ENCODE peak calls at places on chromosomes 11 and 22, in nine cellular contexts. A is tibial artery, T is cardiac fibroblast, X is AG10803, V is lower leg skin, N is tibial nerve, O is GM12865, D is fibroblast of mammary gland, K is fibroblast of villous mesenchyme. F is an unnamed sample.

GRCh38 chr11:86569109-86569508 is 103.3 kb downstream of the ME3 start:
- DNase-seq in O (no peak), T (no peak), N (no peak), K (no peak), X (no peak), A (no peak), D (no peak), V (no peak), F (no peak)

GRCh38 chr22:43186272-43187170 is at the start of gene TTLL12:
- DNase-seq in T (peak), N (no peak), V (no peak), X (peak), K (peak), A (peak), O (peak), D (no peak), F (no peak)

GRCh38 chr22:39150848-39151215 is 1.6 kb downstream of the CBX7 start:
- DNase-seq in V (no peak), T (no peak), D (no peak), X (no peak), K (no peak), N (peak), O (no peak), A (peak), F (no peak)

GRCh38 chr11:15605094-15605493 is 490.4 kb downstream of the INSC start:
- DNase-seq in A (no peak), D (no peak), X (no peak), V (no peak), K (no peak), T (no peak), N (no peak), O (no peak), F (no peak)

GRCh38 chr22:40116496-40117200 is 61.1 kb upstream of the TNRC6B start:
- DNase-seq in T (no peak), D (no peak), X (no peak), N (no peak), V (no peak), K (no peak), O (no peak), A (no peak), F (no peak)

GRCh38 chr11:129248618-129249017 is 56.5 kb upstream of the ARHGAP32 start:
- DNase-seq in N (no peak), X (peak), O (no peak), K (peak), V (no peak), A (no peak), D (peak), T (peak), F (no peak)

GRCh38 chr22:28801845-28802594 is 1.7 kb upstream of the XBP1 start:
- DNase-seq in X (peak), N (no peak), A (peak), K (peak), O (peak), D (peak), V (no peak), T (no peak), F (no peak)

GRCh38 chr11:78074756-78075155 is 4.9 kb downstream of the NDUFC2 start:
- DNase-seq in X (no peak), N (no peak), V (no peak), K (no peak), O (no peak), T (no peak), D (no peak), A (no peak), F (no peak)

GRCh38 chr22:41940853-41941765 is 5.8 kb downstream of the CENPM start:
- DNase-seq in A (peak), X (peak), T (peak), O (peak), D (peak), V (peak), N (peak), K (peak), F (peak)

GRCh38 chr11:12280199-12280837 is 97.1 kb upstream of the PARVA start:
- DNase-seq in N (no peak), K (no peak), T (no peak), O (no peak), D (no peak), A (no peak), X (no peak), V (no peak), F (no peak)

GRCh38 chr11:94853836-94854235 is 85.7 kb downstream of the AMOTL1 start:
- DNase-seq in V (no peak), X (no peak), T (no peak), N (no peak), D (no peak), A (no peak), K (no peak), O (no peak), F (no peak)

GRCh38 chr22:39244496-39245129 is at the start of gene PDGFB:
- DNase-seq in O (no peak), X (no peak), A (peak), D (no peak), V (no peak), T (peak), N (no peak), K (peak), F (no peak)

GRCh38 chr11:44962464-44962863 is 11.8 kb upstream of the TP53I11 start:
- DNase-seq in V (no peak), K (no peak), O (no peak), T (no peak), X (no peak), N (no peak), A (no peak), D (no peak), F (no peak)

GRCh38 chr11:44958165-44958564 is 7.5 kb upstream of the TP53I11 start:
- DNase-seq in O (no peak), K (no peak), N (no peak), T (no peak), D (no peak), A (no peak), V (no peak), X (no peak), F (no peak)

GRCh38 chr11:44959064-44959463 is 8.4 kb upstream of the TP53I11 start:
- DNase-seq in O (no peak), D (no peak), A (no peak), N (no peak), X (no peak), T (no peak), V (no peak), K (no peak), F (no peak)

GRCh38 chr11:44961894-44962293 is 11.2 kb upstream of the TP53I11 start:
- DNase-seq in T (no peak), V (no peak), N (no peak), X (no peak), A (no peak), K (no peak), O (no peak), D (no peak), F (no peak)

DNA sequence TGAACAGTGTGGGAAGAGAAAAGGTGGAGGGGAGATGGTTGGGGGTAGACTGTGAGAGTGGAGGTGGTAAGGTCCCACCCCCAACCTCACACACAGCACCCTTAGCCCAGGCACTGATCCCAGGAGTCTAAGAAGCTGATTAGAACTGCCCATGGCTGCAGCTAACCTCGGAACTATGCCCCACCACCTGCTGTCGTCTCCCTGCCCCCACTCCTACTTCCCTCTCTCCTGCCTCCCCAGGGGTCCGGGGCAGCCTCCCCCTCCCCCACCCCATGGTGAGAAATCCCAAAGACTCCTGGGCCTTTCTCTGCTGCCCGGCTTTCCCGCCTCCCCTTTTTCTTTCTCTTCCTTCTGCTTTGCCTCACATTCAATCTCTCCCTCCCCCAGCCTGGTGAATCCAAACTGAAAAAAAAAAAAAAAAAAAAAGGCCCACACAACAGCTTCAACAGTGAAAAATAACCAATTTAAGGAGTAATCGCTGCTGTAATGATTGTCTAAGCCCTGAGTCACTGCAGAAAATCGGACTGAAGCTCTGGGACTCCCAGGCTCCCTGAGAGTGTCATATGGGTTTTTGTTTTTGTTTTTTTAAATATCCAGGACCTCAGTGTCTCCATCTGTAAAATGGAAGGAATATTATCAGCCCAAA is 9.6 kb upstream of the TP53I11 start:
- DNase-seq in D (peak), O (no peak), V (no peak), X (no peak), N (no peak), K (no peak), T (no peak), A (no peak), F (no peak)
- H3K4me3 ChIP-seq in D (no peak), O (no peak), V (no peak), X (no peak), N (no peak), K (no peak), T (no peak), A (no peak), F (no peak)

GRCh38 chr22:20858615-20859416 is at the start of the genes PI4KA and SNAP29:
- DNase-seq in O (peak), X (peak), V (peak), A (peak), N (peak), K (peak), D (peak), T (peak), F (peak)
- TF ChIP-seq CTCF in O (no peak), X (no peak), V (no peak), A (peak), N (no peak), K (no peak), D (no peak), T (no peak), F (no peak)

GRCh38 chr11:639324-639977 is 2.4 kb downstream of the DRD4 start:
- DNase-seq in X (no peak), K (no peak), D (no peak), O (no peak), N (no peak), T (no peak), A (no peak), V (no peak), F (no peak)
- H3K4me3 ChIP-seq in X (no peak), K (no peak), D (no peak), O (no peak), N (no peak), T (no peak), A (no peak), V (no peak), F (no peak)

GRCh38 chr11:84800755-84801346 is 826.3 kb downstream of the DLG2 start:
- DNase-seq in V (no peak), D (peak), X (peak), N (no peak), A (no peak), T (peak), O (no peak), K (peak), F (peak)
- TF ChIP-seq CTCF in V (no peak), D (peak), X (peak), N (no peak), A (peak), T (peak), O (no peak), K (peak), F (peak)

GRCh38 chr11:2837651-2838050 is 47.9 kb downstream of the CDKN1C start:
- DNase-seq in N (no peak), O (no peak), A (no peak), K (no peak), V (no peak), X (no peak), D (no peak), T (no peak), F (no peak)

GRCh38 chr11:2836335-2837095 is 49.1 kb downstream of the CDKN1C start:
- DNase-seq in T (no peak), V (no peak), A (no peak), N (no peak), O (no peak), K (no peak), X (no peak), D (no peak), F (no peak)

GRCh38 chr11:2835768-2836150 is 49.8 kb downstream of the CDKN1C start:
- DNase-seq in A (no peak), V (no peak), X (no peak), N (no peak), O (no peak), D (no peak), K (no peak), T (no peak), F (no peak)

GRCh38 chr11:2838091-2838490 is 47.5 kb downstream of the CDKN1C start:
- DNase-seq in A (no peak), T (no peak), X (no peak), N (no peak), K (no peak), O (no peak), V (no peak), D (no peak), F (no peak)

GRCh38 chr11:2837096-2837601 is 48.4 kb downstream of the CDKN1C start:
- DNase-seq in N (peak), O (no peak), T (peak), D (no peak), A (peak), X (peak), K (peak), V (peak), F (no peak)
- H3K4me3 ChIP-seq in N (no peak), O (no peak), T (no peak), D (no peak), A (no peak), X (no peak), K (no peak), V (no peak), F (no peak)

F was measured in astrocyte of the cerebellum.